ENCODE peak calls at places on chromosomes 13 and 19, in six cellular contexts. Q is fibroblast of the aortic adventitia; G is posterior cingulate gyrus; Z is pancreas; W is stimulated activated CD8-positive, alpha-beta memory T cell treated with anti-CD3 and anti-CD28 coated beads, Interleukin-15, amount 100 ng/mL, for 24 hours; P is T1000. R is an unnamed sample.

GRCh38 chr19:3612330-3612729 is 5.7 kb upstream of the TBXA2R start:
- DNase-seq in Q (no peak), G (no peak), Z (no peak), W (no peak), P (no peak), R (no peak)

GRCh38 chr19:14722127-14722526 is 32.3 kb downstream of the ZNF333 start:
- DNase-seq in Q (no peak), G (no peak), Z (no peak), W (no peak), P (no peak), R (no peak)

GRCh38 chr19:35518313-35518712 is 4.9 kb upstream of the DMKN start:
- DNase-seq in Q (peak; percentile 97), G (no peak), Z (no peak), W (no peak), P (no peak), R (no peak)

GRCh38 chr19:55528030-55528801 is 8.7 kb downstream of the SBK2 start:
- DNase-seq in Q (no peak), G (no peak), Z (no peak), W (no peak), P (no peak), R (no peak)

GRCh38 chr19:19615086-19615485 is 3.4 kb downstream of the PBX4 start:
- DNase-seq in Q (no peak), G (no peak), Z (no peak), W (no peak), P (no peak), R (peak; percentile 59)

GRCh38 chr13:33711441-33711840 is 106.5 kb upstream of the RFC3 start:
- DNase-seq in Q (peak; percentile 44), G (no peak), Z (no peak), W (no peak), P (no peak), R (no peak)

GRCh38 chr13:26721251-26721939 is 39.2 kb downstream of the GPR12 start:
- DNase-seq in Q (no peak), G (peak; percentile 23), Z (no peak), W (no peak), P (no peak), R (peak; percentile 31)

GRCh38 chr19:900302-901111 is 7.2 kb downstream of the RNU6-9 start:
- DNase-seq in Q (no peak), G (no peak), Z (no peak), W (no peak), P (no peak), R (no peak)

GRCh38 chr19:14135985-14136508 is 342 bp downstream of the ASF1B start:
- DNase-seq in Q (no peak), G (no peak), Z (peak; percentile 28), W (no peak), P (no peak), R (no peak)

GRCh38 chr13:31699650-31700049 is 39.7 kb upstream of the RXFP2 start:
- DNase-seq in Q (peak; percentile 28), G (no peak), Z (no peak), W (no peak), P (no peak), R (no peak)